ENCODE peak calls at places on chromosomes 2 and 18, in eight cellular contexts. One of them, this sample, is unnamed.

GRCh38 chr2:51813245-51813644 is 781.3 kb upstream of the NRXN1 start:
- DNase-seq in activated T-cell treated with anti-CD3 and anti-CD28 coated beads, Interleukin-2, amount 50 U/mL, for 24 hours: no peak
- DNase-seq in fibroblast of the conjunctiva: peak; percentile 33
- DNase-seq in IMR-90: peak; percentile 86
- DNase-seq in sigmoid colon: no peak
- DNase-seq in PC-9: no peak
- DNase-seq in NCI-H748 treated with DMSO at 0.1 percent for 48 hours: no peak
- DNase-seq in HT-29: no peak
- DNase-seq in this sample: no peak

GRCh38 chr2:238290079-238290478 is 1.7 kb upstream of the PER2 start:
- DNase-seq in sigmoid colon: peak; percentile 72
- DNase-seq in PC-9: peak; percentile 92
- DNase-seq in HT-29: peak; percentile 89
- DNase-seq in fibroblast of the conjunctiva: no peak
- DNase-seq in activated T-cell treated with anti-CD3 and anti-CD28 coated beads, Interleukin-2, amount 50 U/mL, for 24 hours: peak; percentile 40
- DNase-seq in NCI-H748 treated with DMSO at 0.1 percent for 48 hours: peak; percentile 96
- DNase-seq in IMR-90: no peak
- DNase-seq in this sample: peak; percentile 46

GRCh38 chr2:230690439-230690838 is 22.2 kb upstream of the CAB39 start:
- DNase-seq in fibroblast of the conjunctiva: no peak
- DNase-seq in activated T-cell treated with anti-CD3 and anti-CD28 coated beads, Interleukin-2, amount 50 U/mL, for 24 hours: no peak
- DNase-seq in HT-29: no peak
- DNase-seq in IMR-90: peak; percentile 43
- DNase-seq in sigmoid colon: peak; percentile 78
- DNase-seq in NCI-H748 treated with DMSO at 0.1 percent for 48 hours: no peak
- DNase-seq in PC-9: no peak
- DNase-seq in this sample: no peak

GRCh38 chr2:7060156-7060555 is 142.9 kb downstream of the RNF144A start:
- DNase-seq in PC-9: no peak
- DNase-seq in activated T-cell treated with anti-CD3 and anti-CD28 coated beads, Interleukin-2, amount 50 U/mL, for 24 hours: no peak
- DNase-seq in sigmoid colon: no peak
- DNase-seq in fibroblast of the conjunctiva: no peak
- DNase-seq in IMR-90: no peak
- DNase-seq in NCI-H748 treated with DMSO at 0.1 percent for 48 hours: no peak
- DNase-seq in HT-29: no peak
- DNase-seq in this sample: peak; percentile 30

GRCh38 chr2:238096311-238097011 is 3.7 kb upstream of the ESPNL start:
- DNase-seq in PC-9: no peak
- DNase-seq in NCI-H748 treated with DMSO at 0.1 percent for 48 hours: no peak
- DNase-seq in fibroblast of the conjunctiva: no peak
- DNase-seq in activated T-cell treated with anti-CD3 and anti-CD28 coated beads, Interleukin-2, amount 50 U/mL, for 24 hours: peak; percentile 29
- DNase-seq in HT-29: no peak
- DNase-seq in sigmoid colon: no peak
- DNase-seq in IMR-90: no peak
- DNase-seq in this sample: no peak

GRCh38 chr2:16643099-16643498 is 22.5 kb downstream of the CYRIA start:
- DNase-seq in NCI-H748 treated with DMSO at 0.1 percent for 48 hours: no peak
- DNase-seq in fibroblast of the conjunctiva: no peak
- DNase-seq in activated T-cell treated with anti-CD3 and anti-CD28 coated beads, Interleukin-2, amount 50 U/mL, for 24 hours: no peak
- DNase-seq in HT-29: no peak
- DNase-seq in sigmoid colon: no peak
- DNase-seq in IMR-90: no peak
- DNase-seq in PC-9: peak; percentile 55
- DNase-seq in this sample: no peak

GRCh38 chr18:3595282-3596273 is 145.6 kb downstream of the TGIF1 start:
- DNase-seq in sigmoid colon: peak; percentile 82
- DNase-seq in PC-9: peak; percentile 99
- DNase-seq in fibroblast of the conjunctiva: peak; percentile 77
- DNase-seq in HT-29: peak; percentile 92
- DNase-seq in activated T-cell treated with anti-CD3 and anti-CD28 coated beads, Interleukin-2, amount 50 U/mL, for 24 hours: peak; percentile 65
- DNase-seq in NCI-H748 treated with DMSO at 0.1 percent for 48 hours: peak; percentile 17
- DNase-seq in IMR-90: peak; percentile 98
- DNase-seq in this sample: no peak

GRCh38 chr2:230866704-230867561 is 2.2 kb downstream of the ITM2C start:
- DNase-seq in activated T-cell treated with anti-CD3 and anti-CD28 coated beads, Interleukin-2, amount 50 U/mL, for 24 hours: peak; percentile 64
- DNase-seq in IMR-90: peak; percentile 20
- DNase-seq in sigmoid colon: no peak
- DNase-seq in NCI-H748 treated with DMSO at 0.1 percent for 48 hours: no peak
- DNase-seq in PC-9: no peak
- DNase-seq in HT-29: no peak
- DNase-seq in fibroblast of the conjunctiva: peak; percentile 23
- DNase-seq in this sample: peak; percentile 62

GRCh38 chr2:120303177-120303576 is 42.8 kb upstream of the INHBB start:
- DNase-seq in sigmoid colon: no peak
- DNase-seq in HT-29: no peak
- DNase-seq in NCI-H748 treated with DMSO at 0.1 percent for 48 hours: no peak
- DNase-seq in fibroblast of the conjunctiva: no peak
- DNase-seq in IMR-90: no peak
- DNase-seq in PC-9: no peak
- DNase-seq in activated T-cell treated with anti-CD3 and anti-CD28 coated beads, Interleukin-2, amount 50 U/mL, for 24 hours: no peak
- DNase-seq in this sample: peak; percentile 96